ENCODE peak calls at places on chromosomes 13 and 19, in eight cellular contexts. S, D, U, Q, B, W, V and R are unnamed samples. For H3K4me1, the result is how much of the 10 kb centered on the place peaks cover.

GRCh38 chr19:6610934-6611370 is 20.0 kb upstream of the CD70 start:
- DNase-seq in V (no peak), D (no peak), B (no peak), U (peak), Q (no peak), W (no peak), S (no peak), R (no peak)

GRCh38 chr13:23372264-23372905 is 61.1 kb downstream of the SACS start:
- DNase-seq in S (no peak), B (no peak), Q (no peak), D (no peak), U (no peak), W (no peak), V (no peak), R (no peak)

GRCh38 chr13:28584873-28585317 is 74.0 kb upstream of the POMP start:
- DNase-seq in Q (no peak), U (no peak), W (no peak), V (no peak), S (no peak), D (no peak), B (no peak), R (no peak)

GRCh38 chr13:90760639-90761038 is 586.8 kb upstream of the MIR17HG start:
- DNase-seq in W (no peak), V (no peak), D (no peak), B (no peak), Q (no peak), S (no peak), U (no peak), R (no peak)

GRCh38 chr13:26254583-26255102 is 714 bp downstream of the CDK8 start:
- DNase-seq in U (peak), D (peak), W (peak), B (peak), S (peak), Q (peak), V (peak), R (peak)

GRCh38 chr19:42422576-42423461 is 4.4 kb downstream of the LIPE start:
- DNase-seq in W (no peak), D (no peak), Q (no peak), B (peak), V (no peak), U (no peak), S (no peak), R (no peak)

GRCh38 chr19:6211632-6212402 is 68.0 kb downstream of the MLLT1 start:
- DNase-seq in S (no peak), B (no peak), Q (peak), U (no peak), W (no peak), D (peak), V (no peak), R (peak)

GRCh38 chr19:53333071-53333465 is 481 bp upstream of the ZNF845 start:
- DNase-seq in V (peak), Q (peak), W (no peak), B (peak), D (peak), S (peak), U (peak), R (peak)

GRCh38 chr19:39818626-39819097 is 15.3 kb downstream of the DYRK1B start:
- DNase-seq in U (no peak), V (no peak), B (no peak), Q (no peak), W (no peak), S (no peak), D (no peak), R (no peak)

GRCh38 chr13:49240017-49240416 is 7.7 kb upstream of the CDADC1 start:
- DNase-seq in D (no peak), S (no peak), W (no peak), U (no peak), V (no peak), Q (no peak), B (peak), R (no peak)

GRCh38 chr19:17722655-17723240 is 3.5 kb downstream of the MAP1S start:
- DNase-seq in D (no peak), V (no peak), Q (no peak), B (no peak), U (no peak), S (no peak), W (no peak), R (no peak)

GRCh38 chr19:28358604-28359003 is 854.3 kb downstream of the UQCRFS1 start:
- DNase-seq in S (no peak), W (no peak), Q (no peak), B (no peak), V (no peak), D (no peak), U (no peak), R (no peak)

DNA sequence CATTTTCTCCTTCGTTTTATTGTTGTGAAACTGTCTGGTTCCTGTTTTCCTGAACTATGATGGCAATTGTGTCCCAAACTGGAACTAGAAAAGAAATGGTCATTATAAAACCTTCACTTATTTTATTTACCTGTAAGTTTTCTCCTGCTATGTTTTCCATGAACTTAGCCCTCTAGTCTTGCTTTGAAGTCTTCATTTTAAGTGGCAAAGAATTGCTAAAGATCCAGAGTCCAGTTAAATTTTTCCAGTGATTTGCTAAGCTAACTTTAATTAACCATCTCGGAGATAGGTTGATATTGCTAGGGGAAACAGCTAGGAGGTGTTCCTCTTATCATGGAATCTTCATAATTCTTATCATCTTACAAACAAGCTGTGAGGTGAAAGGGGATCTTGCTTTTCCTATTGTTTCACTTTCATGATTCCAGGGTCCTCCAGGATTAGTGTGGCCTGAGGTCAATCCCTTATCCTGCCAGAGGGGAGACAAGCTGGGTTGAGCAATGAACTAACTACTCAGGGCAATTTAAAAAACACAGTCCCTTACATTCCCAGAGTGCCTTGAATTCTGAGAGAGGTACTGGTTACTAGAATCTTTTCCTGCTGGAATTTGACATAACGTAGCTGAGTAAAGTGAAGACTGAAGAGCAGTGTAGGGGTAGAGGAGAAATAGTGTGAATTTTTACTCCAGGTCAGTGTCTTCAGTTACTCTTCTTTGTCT is 112.5 kb downstream of the ESD start:
- DNase-seq in Q (no peak), B (no peak), D (no peak), U (no peak), W (no peak), V (no peak), S (no peak), R (no peak)
- H3K4me1 ChIP-seq in Q (under half), B (under half), D (under half), U (under half), W (under half), V (under half), S (under half), R (under half)

GRCh38 chr13:99446242-99446641 is 55.0 kb upstream of the TM9SF2 start:
- DNase-seq in S (no peak), D (no peak), Q (no peak), B (no peak), W (no peak), U (no peak), V (no peak), R (no peak)
- TF ChIP-seq CTCF in S (no peak), D (no peak), Q (no peak), B (peak), W (peak), U (no peak), V (no peak), R (no peak)

DNA sequence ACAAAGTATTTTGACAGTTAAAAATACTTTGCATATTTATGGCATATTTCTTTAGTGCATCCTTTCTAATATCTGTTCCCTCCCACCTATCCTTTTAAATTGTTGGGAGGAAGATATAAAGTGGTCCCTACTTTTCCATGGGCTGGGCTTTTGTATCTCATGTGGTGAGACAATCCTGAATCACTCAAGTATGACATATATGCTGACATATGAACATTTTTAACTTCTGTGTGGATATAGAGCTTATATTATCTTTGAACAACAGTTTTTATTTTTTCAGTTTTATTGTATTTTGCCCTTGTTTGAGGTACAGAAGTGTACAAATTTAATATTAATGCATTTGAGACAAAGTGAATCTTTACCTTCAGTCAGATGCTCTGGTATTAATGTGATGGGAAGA is 3.4 kb downstream of the ZMYM2 start:
- DNase-seq in Q (no peak), S (no peak), B (no peak), V (no peak), W (no peak), D (no peak), U (no peak), R (no peak)
- H3K4me3 ChIP-seq in Q (no peak), S (no peak), B (peak), V (no peak), W (no peak), D (peak), U (no peak), R (no peak)

GRCh38 chr19:19384486-19384885 is 21.0 kb upstream of the GATAD2A start:
- DNase-seq in B (no peak), S (no peak), U (no peak), W (no peak), Q (no peak), V (no peak), D (no peak), R (no peak)

GRCh38 chr19:19386373-19386869 is 19.1 kb upstream of the GATAD2A start:
- DNase-seq in D (no peak), S (no peak), V (no peak), Q (peak), U (no peak), W (peak), B (no peak), R (no peak)

GRCh38 chr19:19385131-19385899 is 20.2 kb upstream of the GATAD2A start:
- DNase-seq in U (peak), D (peak), V (peak), B (peak), Q (peak), S (peak), W (peak), R (peak)

GRCh38 chr19:19387108-19387507 is 18.4 kb upstream of the GATAD2A start:
- DNase-seq in B (no peak), W (no peak), S (no peak), D (no peak), V (no peak), U (no peak), Q (no peak), R (no peak)

GRCh38 chr19:19385900-19386339 is 19.6 kb upstream of the GATAD2A start:
- DNase-seq in W (peak), Q (no peak), B (peak), D (no peak), V (no peak), U (no peak), S (peak), R (no peak)
- H3K4me1 ChIP-seq in W (under half), Q (under half), B (half or more), D (half or more), V (under half), U (under half), S (half or more), R (under half)

DNA sequence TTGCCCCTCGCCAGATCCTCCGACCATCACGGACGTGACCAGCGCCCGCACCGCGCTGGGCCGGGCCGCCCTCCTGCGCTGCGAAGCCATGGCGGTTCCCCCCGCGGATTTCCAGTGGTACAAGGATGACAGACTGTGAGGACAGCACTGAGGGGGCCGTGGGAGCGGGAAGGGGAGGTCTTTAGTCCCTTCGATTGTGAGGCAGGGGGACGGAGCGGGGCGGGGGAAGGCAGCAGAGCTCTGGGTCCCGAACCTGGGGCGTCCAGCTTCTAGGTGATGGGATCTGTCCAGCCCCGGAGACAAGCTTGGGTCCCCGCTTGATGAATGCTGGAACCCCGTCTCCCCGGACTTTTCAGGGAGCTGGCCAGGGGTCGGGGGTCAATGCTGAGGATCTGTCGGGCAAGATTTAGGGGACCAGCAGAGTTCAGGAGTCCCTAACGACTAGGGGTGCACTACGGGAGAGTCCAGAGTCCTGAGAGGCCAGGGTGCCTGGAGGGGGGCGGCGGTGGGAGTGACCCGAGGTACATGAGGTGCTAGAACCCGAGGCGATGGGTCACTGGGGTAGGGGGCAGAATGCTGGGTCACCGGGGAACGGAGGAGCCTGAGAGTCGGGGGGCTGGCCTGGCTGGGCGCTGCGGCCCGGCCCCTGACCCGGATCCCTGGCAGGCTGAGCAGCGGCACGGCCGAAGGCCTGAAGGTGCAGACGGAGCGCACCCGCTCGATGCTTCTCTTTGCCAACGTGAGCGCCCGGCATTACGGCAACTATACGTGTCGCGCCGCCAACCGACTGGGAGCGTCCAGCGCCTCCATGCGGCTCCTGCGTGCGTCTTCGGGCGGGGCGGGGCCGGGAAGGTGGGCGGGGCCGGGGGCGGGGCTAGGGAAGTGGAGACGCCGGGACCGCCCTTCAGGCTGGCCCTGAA is 14.6 kb downstream of the VSIG10L start:
- DNase-seq in V (no peak), W (peak), Q (peak), S (peak), B (no peak), D (peak), U (no peak), R (peak)
- TF ChIP-seq CTCF in V (no peak), W (no peak), Q (no peak), S (no peak), B (no peak), D (no peak), U (no peak), R (no peak)

GRCh38 chr19:2720777-2721569 is at the start of gene DIRAS1:
- DNase-seq in U (no peak), B (no peak), W (peak), V (no peak), Q (no peak), S (no peak), D (no peak), R (peak)
- H3K4me3 ChIP-seq in U (peak), B (no peak), W (peak), V (peak), Q (no peak), S (peak), D (peak), R (peak)

GRCh38 chr19:13026478-13026999 is 31.3 kb downstream of the NFIX start:
- DNase-seq in D (no peak), B (no peak), Q (no peak), W (no peak), V (no peak), U (no peak), S (no peak), R (no peak)
- H3K4me1 ChIP-seq in D (half or more), B (under half), Q (under half), W (under half), V (under half), U (under half), S (half or more), R (half or more)